ENCODE peak calls at places on chromosomes 2 and 18, in four cellular contexts. H is fibroblast of lung, P is SJSA1, N is AG10803. T is an unnamed sample.
A peak's percentile ranks its signal among the peaks of the same experiment; 100 is the strongest.

GRCh38 chr18:63741769-63742168 is 33.4 kb upstream of the SERPINB7 start:
- DNase-seq in N (peak; percentile 61), P (no peak), H (peak; percentile 30), T (no peak)

GRCh38 chr18:67092141-67092540 is 424.4 kb downstream of the DSEL start:
- DNase-seq in N (no peak), H (no peak), P (no peak), T (no peak)

GRCh38 chr2:30679416-30680088 is 127.7 kb downstream of the CAPN13 start:
- DNase-seq in P (peak; percentile 37), H (peak; percentile 42), N (peak; percentile 73), T (peak; percentile 58)

GRCh38 chr2:202944816-202945215 is 32.7 kb downstream of the CARF start:
- DNase-seq in P (no peak), N (no peak), H (no peak), T (no peak)

GRCh38 chr18:80223581-80224148 is 23.6 kb downstream of the PARD6G start:
- DNase-seq in H (no peak), P (no peak), N (no peak), T (no peak)

GRCh38 chr18:54173980-54174611 is 50.4 kb downstream of the MBD2 start:
- DNase-seq in H (no peak), N (no peak), P (no peak), T (no peak)

GRCh38 chr18:2515908-2516625 is 55.2 kb downstream of the METTL4 start:
- DNase-seq in P (peak; percentile 85), H (peak; percentile 87), N (peak; percentile 90), T (no peak)

GRCh38 chr2:51782874-51783765 is 751.2 kb upstream of the NRXN1 start:
- DNase-seq in P (no peak), H (peak; percentile 6), N (peak; percentile 12), T (no peak)

GRCh38 chr2:36031476-36031875 is 324.1 kb upstream of the CRIM1 start:
- DNase-seq in N (no peak), H (no peak), P (no peak), T (no peak)

GRCh38 chr2:156398176-156398575 is 38.0 kb upstream of the GPD2 start:
- DNase-seq in P (no peak), N (no peak), H (no peak), T (no peak)

GRCh38 chr2:69208023-69208595 is 178.9 kb downstream of the GFPT1 start:
- DNase-seq in P (no peak), H (peak; percentile 20), N (no peak), T (no peak)

GRCh38 chr2:224449212-224450147 is 47.6 kb upstream of the FAM124B start:
- DNase-seq in N (peak; percentile 21), H (peak; percentile 35), P (no peak), T (no peak)

GRCh38 chr2:185219981-185220380 is 518.6 kb upstream of the FSIP2 start:
- DNase-seq in H (no peak), P (no peak), N (no peak), T (no peak)

GRCh38 chr2:121095257-121096080 is 189.5 kb downstream of the TFCP2L1 start:
- DNase-seq in N (peak; percentile 60), H (peak; percentile 67), P (peak; percentile 70), T (peak; percentile 8)

GRCh38 chr2:240427729-240428128 is 7.7 kb upstream of the GPC1 start:
- DNase-seq in H (no peak), N (no peak), P (no peak), T (no peak)

GRCh38 chr2:18580606-18581005 is 8.8 kb downstream of the NT5C1B start:
- DNase-seq in H (no peak), N (no peak), P (no peak), T (no peak)

GRCh38 chr2:179850188-179850587 is 11.2 kb downstream of the ZNF385B start:
- DNase-seq in N (peak; percentile 58), P (no peak), H (peak; percentile 34), T (no peak)

GRCh38 chr2:130798472-130799221 is 38.1 kb upstream of the ARHGEF4 start:
- DNase-seq in N (peak; percentile 5), P (no peak), H (peak; percentile 17), T (peak; percentile 46)

GRCh38 chr2:28717339-28717758 is 34.3 kb upstream of the PPP1CB start:
- DNase-seq in H (peak; percentile 81), N (peak; percentile 80), P (peak; percentile 81), T (no peak)

GRCh38 chr18:13775058-13775457 is 48.6 kb downstream of the RNMT start:
- DNase-seq in N (no peak), H (no peak), P (no peak), T (no peak)

GRCh38 chr18:7830468-7830867 is 263.4 kb downstream of the PTPRM start:
- DNase-seq in N (no peak), H (no peak), P (no peak), T (no peak)

GRCh38 chr2:99984781-99985525 is 157.4 kb downstream of the AFF3 start:
- DNase-seq in N (peak; percentile 89), H (peak; percentile 81), P (no peak), T (no peak)

GRCh38 chr2:10257036-10257435 is 45.7 kb upstream of the HPCAL1 start:
- DNase-seq in H (no peak), N (no peak), P (no peak), T (no peak)

GRCh38 chr2:101597347-101597944 is 100.1 kb upstream of the MAP4K4 start:
- DNase-seq in N (peak; percentile 77), P (no peak), H (peak; percentile 29), T (no peak)

GRCh38 chr18:8367217-8367988 is 241.8 kb upstream of the RAB12 start:
- DNase-seq in P (no peak), H (no peak), N (no peak), T (peak; percentile 84)

GRCh38 chr18:4181882-4182568 is 273.1 kb downstream of the DLGAP1 start:
- DNase-seq in H (no peak), P (no peak), N (no peak), T (no peak)

T was measured in NCI-H748 treated with DMSO at 0.1 percent for 48 hours.